ENCODE peak calls at places on chromosome 13, in five cellular contexts. Z is heart left ventricle, K is transverse colon, P is tibial artery, J is suprapubic skin. Y is an unnamed sample. For H3K4me1, the result is how much of the 10 kb centered on the place peaks cover.

GRCh38 chr13:111789420-111789819 is 277.5 kb upstream of the SOX1 start:
- DNase-seq in Z (no peak), K (no peak), P (no peak), J (no peak), Y (no peak)

GRCh38 chr13:72839831-72840426 is 58.0 kb downstream of the PIBF1 start:
- DNase-seq in Z (no peak), K (peak), P (no peak), J (no peak), Y (no peak)

GRCh38 chr13:21074601-21075302 is 13.4 kb upstream of the LATS2 start:
- DNase-seq in Z (peak), K (no peak), P (no peak), J (peak), Y (no peak)

GRCh38 chr13:107867701-107868661 is 347.4 kb downstream of the LIG4 start:
- DNase-seq in Z (no peak), K (no peak), P (no peak), J (no peak), Y (no peak)

GRCh38 chr13:51419015-51419636 is 33.7 kb downstream of the INTS6 start:
- DNase-seq in Z (no peak), K (no peak), P (no peak), J (no peak), Y (no peak)

GRCh38 chr13:94415484-94415883 is 64.0 kb downstream of the DCT start:
- DNase-seq in Z (no peak), K (no peak), P (no peak), J (no peak), Y (no peak)

GRCh38 chr13:104525467-104525866 is 1459.2 kb upstream of the SLC10A2 start:
- DNase-seq in Z (no peak), K (no peak), P (no peak), J (no peak), Y (no peak)

GRCh38 chr13:41384749-41385503 is 72.4 kb upstream of the RGCC start:
- DNase-seq in Z (no peak), K (no peak), P (no peak), J (no peak), Y (no peak)

GRCh38 chr13:60654405-60654804 is 257.4 kb downstream of the TDRD3 start:
- DNase-seq in Z (no peak), K (no peak), P (no peak), J (no peak), Y (peak)

GRCh38 chr13:111629933-111630332 is 309.5 kb downstream of the TEX29 start:
- DNase-seq in Z (no peak), K (no peak), P (no peak), J (no peak), Y (no peak)

GRCh38 chr13:111384441-111385181 is 64.2 kb downstream of the TEX29 start:
- DNase-seq in Z (no peak), K (no peak), P (peak), J (peak), Y (no peak)

GRCh38 chr13:45674908-45675307 is 27.2 kb upstream of the CBY2 start:
- DNase-seq in Z (no peak), K (no peak), P (no peak), J (no peak), Y (no peak)

GRCh38 chr13:42101821-42102580 is 53.6 kb downstream of the DGKH start:
- DNase-seq in Z (no peak), K (no peak), P (no peak), J (no peak), Y (no peak)

GRCh38 chr13:94550030-94550738 is 45.8 kb downstream of the TGDS start:
- DNase-seq in Z (no peak), K (no peak), P (no peak), J (no peak), Y (no peak)

GRCh38 chr13:44078806-44079378 is 199.2 kb downstream of the LACC1 start:
- DNase-seq in Z (no peak), K (no peak), P (no peak), J (no peak), Y (no peak)

GRCh38 chr13:100396771-100397170 is 191.8 kb downstream of the GGACT start:
- DNase-seq in Z (no peak), K (no peak), P (no peak), J (no peak), Y (no peak)

GRCh38 chr13:66618702-66619101 is 611.4 kb downstream of the PCDH9 start:
- DNase-seq in Z (no peak), K (no peak), P (no peak), J (no peak), Y (no peak)

GRCh38 chr13:45512148-45512498 is 47.4 kb downstream of the COG3 start:
- DNase-seq in Z (no peak), K (no peak), P (no peak), J (no peak), Y (no peak)

GRCh38 chr13:93789058-93789457 is 562.5 kb downstream of the GPC6 start:
- DNase-seq in Z (no peak), K (no peak), P (no peak), J (no peak), Y (no peak)

GRCh38 chr13:50366488-50367174 is 351.4 kb downstream of the KCNRG start:
- DNase-seq in Z (no peak), K (no peak), P (no peak), J (no peak), Y (no peak)

GRCh38 chr13:53254495-53254894 is 225.9 kb downstream of the OLFM4 start:
- DNase-seq in Z (no peak), K (no peak), P (no peak), J (no peak), Y (no peak)

GRCh38 chr13:70769771-70770326 is 661.6 kb upstream of the KLHL1 start:
- DNase-seq in Z (no peak), K (no peak), P (no peak), J (no peak), Y (no peak)

GRCh38 chr13:72537400-72537780 is 190.0 kb downstream of the MZT1 start:
- DNase-seq in Z (no peak), K (no peak), P (no peak), J (no peak), Y (no peak)

DNA sequence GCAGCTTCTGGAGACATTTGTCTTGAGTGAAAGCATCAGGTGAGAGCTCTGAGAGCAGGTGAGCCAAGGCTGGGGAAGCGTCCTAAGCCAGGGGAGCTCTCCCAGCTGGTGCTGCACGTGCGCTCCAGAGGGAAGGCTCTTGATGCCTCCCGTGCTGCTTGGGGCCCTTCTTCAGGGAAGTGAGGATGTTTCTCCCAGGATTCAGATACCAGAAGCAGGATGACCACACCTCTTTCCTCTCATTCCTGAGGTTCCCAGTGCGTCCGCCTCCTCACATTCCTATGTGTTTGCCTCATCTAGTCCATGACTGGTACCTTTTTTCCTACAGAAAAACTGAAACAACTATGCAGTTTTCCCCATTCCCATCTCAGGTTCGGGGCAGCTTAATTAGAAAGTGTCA is 231.0 kb upstream of the IRS2 start:
- DNase-seq in Z (no peak), K (no peak), P (no peak), J (no peak), Y (no peak)
- H3K4me3 ChIP-seq in Z (no peak), K (no peak), P (no peak), J (no peak), Y (no peak)

DNA sequence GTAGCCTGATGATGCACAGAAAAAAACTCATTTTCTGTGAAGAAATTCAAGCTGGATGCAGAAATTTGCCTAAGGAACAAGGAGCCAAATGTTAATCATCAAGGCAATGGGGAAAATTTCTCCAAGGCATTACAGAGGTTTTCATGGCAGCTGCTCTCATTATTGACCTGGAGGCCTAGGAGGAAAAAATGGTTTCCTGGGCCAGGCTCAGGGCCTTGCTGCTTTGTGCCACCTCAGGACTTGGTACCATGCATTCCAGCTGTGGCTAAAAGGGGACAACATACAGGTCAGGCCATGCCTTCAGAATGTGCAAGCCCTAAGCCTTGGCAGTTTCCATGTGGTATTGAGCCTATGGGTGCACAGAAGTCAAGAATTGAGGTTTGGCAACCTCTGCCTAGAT is 1320.1 kb upstream of the MIR17HG start:
- DNase-seq in Z (no peak), K (no peak), P (no peak), J (no peak), Y (no peak)
- H3K27ac ChIP-seq in Z (no peak), K (no peak), P (no peak), J (no peak), Y (no peak)

GRCh38 chr13:98539655-98540054 is 37.3 kb downstream of the STK24 start:
- DNase-seq in Z (no peak), K (no peak), P (peak), J (no peak), Y (no peak)
- H3K4me1 ChIP-seq in Z (half or more), K (under half), P (half or more), J (half or more), Y (half or more)

GRCh38 chr13:23707674-23708073 is 137.5 kb downstream of the TNFRSF19 start:
- DNase-seq in Z (no peak), K (no peak), P (no peak), J (no peak), Y (no peak)

GRCh38 chr13:23714672-23715071 is 144.5 kb downstream of the TNFRSF19 start:
- DNase-seq in Z (no peak), K (no peak), P (no peak), J (no peak), Y (no peak)

GRCh38 chr13:23709521-23709920 is 139.3 kb downstream of the TNFRSF19 start:
- DNase-seq in Z (no peak), K (no peak), P (no peak), J (no peak), Y (no peak)

GRCh38 chr13:23710366-23710765 is 140.2 kb downstream of the TNFRSF19 start:
- DNase-seq in Z (no peak), K (no peak), P (no peak), J (no peak), Y (no peak)

DNA sequence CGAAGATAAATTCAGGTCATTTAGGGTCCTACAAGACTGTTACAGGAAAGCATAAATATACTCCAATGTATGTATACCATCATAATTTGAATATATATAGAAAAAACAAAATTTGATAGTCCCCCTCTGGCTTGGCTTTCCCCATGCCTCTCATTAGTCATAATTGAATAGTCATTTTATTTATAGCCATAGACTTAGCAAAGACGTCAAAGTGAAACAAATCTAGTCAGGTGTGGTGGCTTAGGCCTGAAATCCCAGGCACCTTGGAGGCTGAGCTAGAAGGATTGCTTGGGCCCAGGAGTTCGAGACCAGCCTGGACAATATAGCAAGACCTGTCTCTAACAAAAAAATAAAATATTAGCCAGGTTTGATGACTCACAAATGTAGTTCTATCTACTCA is 141.1 kb downstream of the TNFRSF19 start:
- DNase-seq in Z (no peak), K (no peak), P (no peak), J (no peak), Y (no peak)
- H3K4me3 ChIP-seq in Z (no peak), K (no peak), P (no peak), J (no peak), Y (no peak)

GRCh38 chr13:59651479-59651878 is 512.2 kb downstream of the DIAPH3 start:
- DNase-seq in Z (no peak), K (no peak), P (no peak), J (no peak), Y (no peak)
- H3K27ac ChIP-seq in Z (no peak), K (no peak), P (no peak), J (no peak), Y (no peak)

GRCh38 chr13:30739646-30740642 is 4.6 kb downstream of the ALOX5AP start:
- DNase-seq in Z (no peak), K (no peak), P (no peak), J (peak), Y (no peak)
- H3K4me1 ChIP-seq in Z (under half), K (under half), P (under half), J (under half), Y (under half)

GRCh38 chr13:48979892-48980291 is 4.2 kb downstream of the FNDC3A start:
- DNase-seq in Z (no peak), K (no peak), P (no peak), J (no peak), Y (no peak)

GRCh38 chr13:48977973-48978372 is 2.3 kb downstream of the FNDC3A start:
- DNase-seq in Z (no peak), K (no peak), P (no peak), J (no peak), Y (no peak)

GRCh38 chr13:48976677-48977625 is 1.2 kb downstream of the FNDC3A start:
- DNase-seq in Z (no peak), K (peak), P (no peak), J (peak), Y (no peak)

GRCh38 chr13:48975926-48976676 is 389 bp downstream of the FNDC3A start:
- DNase-seq in Z (peak), K (peak), P (peak), J (peak), Y (peak)

DNA sequence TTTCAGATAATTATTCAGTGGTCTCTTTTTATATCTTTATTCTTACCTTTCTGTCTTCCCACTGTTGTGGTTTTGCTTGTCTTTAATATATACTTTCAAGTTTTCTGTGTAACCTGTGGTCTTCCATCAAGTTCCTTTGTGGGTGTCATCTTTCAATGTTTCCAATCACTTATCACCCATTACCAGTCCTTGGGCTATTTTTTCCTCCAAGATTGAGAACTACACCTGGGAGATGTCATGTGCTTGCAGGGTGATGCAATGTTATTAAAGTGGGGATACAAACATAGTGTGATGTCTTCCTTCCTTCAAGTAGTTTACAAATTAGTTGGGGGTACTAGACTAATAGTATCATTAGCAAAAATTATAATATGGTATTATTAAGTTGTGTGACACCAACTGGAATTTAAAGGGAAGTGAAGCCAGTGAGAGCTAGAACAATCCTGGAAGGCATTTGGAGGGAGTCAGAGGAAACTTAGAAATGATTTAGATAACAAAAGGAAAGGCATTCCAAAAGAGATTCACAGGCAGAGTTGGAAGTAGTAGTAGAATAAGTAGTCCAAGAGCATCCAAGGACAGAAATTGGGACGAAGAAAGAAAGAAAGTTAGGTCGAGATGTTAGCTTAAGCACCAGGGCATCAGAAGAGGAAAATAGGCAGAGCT is 3.4 kb downstream of the FNDC3A start:
- DNase-seq in Z (no peak), K (no peak), P (no peak), J (no peak), Y (no peak)
- H3K4me3 ChIP-seq in Z (no peak), K (no peak), P (no peak), J (no peak), Y (peak)

DNA sequence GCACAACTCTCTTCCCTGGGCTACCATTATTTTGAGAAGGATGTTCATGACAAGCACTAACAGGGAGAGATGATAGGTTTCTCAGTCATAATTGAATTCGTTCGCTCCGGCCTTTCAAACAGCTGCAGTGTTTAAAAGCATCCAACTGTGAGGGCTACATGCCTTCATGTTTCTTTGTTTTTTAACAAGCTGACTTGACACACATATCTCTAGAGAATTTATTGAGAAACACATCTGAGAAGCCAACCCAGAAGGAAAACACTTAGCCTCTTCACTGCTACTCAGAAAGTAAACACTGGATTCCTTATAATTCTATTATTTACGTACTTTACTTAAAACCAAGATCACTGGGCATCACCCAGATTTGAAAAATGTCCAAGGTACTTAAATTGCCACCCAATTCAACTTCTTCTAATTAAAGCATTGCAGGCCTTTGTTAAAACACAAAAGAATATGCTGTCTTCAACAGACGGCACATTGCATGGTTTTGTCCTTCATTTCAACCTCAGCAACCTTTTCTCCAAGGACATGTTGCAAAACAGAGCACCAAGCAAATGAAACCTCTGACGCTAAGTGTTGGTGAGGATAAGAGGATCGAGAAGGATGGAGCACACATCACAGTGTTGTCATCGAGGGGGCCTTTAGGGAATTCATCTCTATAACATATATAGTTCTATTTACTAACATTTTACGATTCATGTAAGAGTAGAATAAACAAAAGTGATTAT is 75.8 kb downstream of the TBC1D4 start:
- DNase-seq in Z (no peak), K (no peak), P (no peak), J (no peak), Y (no peak)
- H3K27ac ChIP-seq in Z (peak), K (no peak), P (no peak), J (no peak), Y (peak)

DNA sequence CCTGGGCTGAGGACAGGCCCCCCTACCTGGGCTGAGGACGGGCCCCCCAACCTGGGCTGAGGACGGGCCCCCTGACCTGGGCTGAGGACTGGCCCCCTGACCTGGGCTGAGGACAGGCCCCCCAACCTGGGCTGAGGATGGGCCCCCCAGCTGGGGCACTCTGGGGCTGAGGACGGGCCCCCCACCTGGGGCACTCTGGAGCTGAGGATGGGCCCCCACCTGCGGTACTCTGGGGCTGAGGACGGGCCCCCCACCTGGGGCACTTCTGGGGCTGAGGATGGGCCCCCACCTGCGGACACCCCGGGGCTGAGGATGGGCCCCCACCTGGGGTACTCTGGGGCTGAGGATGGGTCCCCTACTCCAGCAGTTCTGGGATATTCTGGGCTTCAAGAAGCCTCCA is 65.5 kb downstream of the RASA3 start:
- DNase-seq in Z (no peak), K (no peak), P (no peak), J (no peak), Y (no peak)
- H3K4me1 ChIP-seq in Z (half or more), K (under half), P (half or more), J (half or more), Y (half or more)